ENCODE peak calls at places on chromosomes 1 and 21, in eight cellular contexts. One of them, this sample, is unnamed.

GRCh38 chr1:179034720-179035119 is 9.0 kb downstream of the FAM20B start:
- DNase-seq in HT-29: no peak
- DNase-seq in adrenal gland: no peak
- DNase-seq in bronchial epithelial cell: peak
- DNase-seq in stomach: no peak
- DNase-seq in NCI-H748 treated with DMSO at 0.1 percent for 48 hours: no peak
- DNase-seq in omental fat pad: no peak
- DNase-seq in HEK293T: no peak
- DNase-seq in this sample: no peak

GRCh38 chr1:39720094-39720999 is 18.3 kb upstream of the PPIE start:
- DNase-seq in bronchial epithelial cell: peak
- DNase-seq in adrenal gland: no peak
- DNase-seq in NCI-H748 treated with DMSO at 0.1 percent for 48 hours: peak
- DNase-seq in HEK293T: peak
- DNase-seq in stomach: no peak
- DNase-seq in omental fat pad: no peak
- DNase-seq in HT-29: peak
- DNase-seq in this sample: no peak

GRCh38 chr1:111199881-111200801 is at the start of gene DENND2D:
- DNase-seq in stomach: peak
- DNase-seq in adrenal gland: peak
- DNase-seq in HEK293T: no peak
- DNase-seq in bronchial epithelial cell: no peak
- DNase-seq in omental fat pad: no peak
- DNase-seq in HT-29: peak
- DNase-seq in NCI-H748 treated with DMSO at 0.1 percent for 48 hours: no peak
- DNase-seq in this sample: no peak

GRCh38 chr1:152505083-152505482 is 5.5 kb upstream of the LCE5A start:
- DNase-seq in NCI-H748 treated with DMSO at 0.1 percent for 48 hours: no peak
- DNase-seq in stomach: no peak
- DNase-seq in adrenal gland: no peak
- DNase-seq in HEK293T: no peak
- DNase-seq in omental fat pad: no peak
- DNase-seq in bronchial epithelial cell: peak
- DNase-seq in HT-29: no peak
- DNase-seq in this sample: no peak

GRCh38 chr1:16212251-16212961 is at the start of gene ARHGEF19:
- DNase-seq in omental fat pad: no peak
- DNase-seq in NCI-H748 treated with DMSO at 0.1 percent for 48 hours: peak
- DNase-seq in bronchial epithelial cell: peak
- DNase-seq in stomach: peak
- DNase-seq in adrenal gland: no peak
- DNase-seq in HEK293T: no peak
- DNase-seq in HT-29: peak
- DNase-seq in this sample: peak

GRCh38 chr1:22793647-22794046 is 83.0 kb downstream of the EPHB2 start:
- DNase-seq in NCI-H748 treated with DMSO at 0.1 percent for 48 hours: no peak
- DNase-seq in stomach: no peak
- DNase-seq in HEK293T: no peak
- DNase-seq in HT-29: no peak
- DNase-seq in adrenal gland: no peak
- DNase-seq in omental fat pad: no peak
- DNase-seq in bronchial epithelial cell: no peak
- DNase-seq in this sample: no peak

GRCh38 chr1:12040457-12041051 is 21.3 kb downstream of the MIIP start:
- DNase-seq in stomach: no peak
- DNase-seq in bronchial epithelial cell: peak
- DNase-seq in omental fat pad: no peak
- DNase-seq in adrenal gland: no peak
- DNase-seq in HT-29: no peak
- DNase-seq in NCI-H748 treated with DMSO at 0.1 percent for 48 hours: no peak
- DNase-seq in HEK293T: no peak
- DNase-seq in this sample: no peak

GRCh38 chr1:235494531-235494930 is 9.7 kb downstream of the B3GALNT2 start:
- DNase-seq in HEK293T: no peak
- DNase-seq in omental fat pad: no peak
- DNase-seq in NCI-H748 treated with DMSO at 0.1 percent for 48 hours: no peak
- DNase-seq in stomach: no peak
- DNase-seq in adrenal gland: no peak
- DNase-seq in HT-29: no peak
- DNase-seq in bronchial epithelial cell: no peak
- DNase-seq in this sample: no peak

GRCh38 chr1:232168513-232168912 is 461.4 kb downstream of the SIPA1L2 start:
- DNase-seq in HT-29: no peak
- DNase-seq in stomach: peak
- DNase-seq in HEK293T: no peak
- DNase-seq in omental fat pad: no peak
- DNase-seq in bronchial epithelial cell: no peak
- DNase-seq in NCI-H748 treated with DMSO at 0.1 percent for 48 hours: no peak
- DNase-seq in adrenal gland: no peak
- DNase-seq in this sample: no peak

GRCh38 chr1:222557148-222557547 is 9.2 kb upstream of the HHIPL2 start:
- DNase-seq in adrenal gland: no peak
- DNase-seq in HEK293T: no peak
- DNase-seq in omental fat pad: no peak
- DNase-seq in bronchial epithelial cell: no peak
- DNase-seq in stomach: no peak
- DNase-seq in NCI-H748 treated with DMSO at 0.1 percent for 48 hours: no peak
- DNase-seq in HT-29: no peak
- DNase-seq in this sample: no peak

GRCh38 chr1:26582836-26583460 is 53.4 kb downstream of the RPS6KA1 start:
- DNase-seq in adrenal gland: peak
- DNase-seq in NCI-H748 treated with DMSO at 0.1 percent for 48 hours: no peak
- DNase-seq in HT-29: no peak
- DNase-seq in stomach: no peak
- DNase-seq in omental fat pad: peak
- DNase-seq in HEK293T: no peak
- DNase-seq in bronchial epithelial cell: peak
- DNase-seq in this sample: no peak

GRCh38 chr1:162285149-162285561 is 91.5 kb downstream of the SPATA46 start:
- DNase-seq in stomach: peak
- DNase-seq in NCI-H748 treated with DMSO at 0.1 percent for 48 hours: peak
- DNase-seq in HEK293T: no peak
- DNase-seq in HT-29: peak
- DNase-seq in adrenal gland: peak
- DNase-seq in bronchial epithelial cell: peak
- DNase-seq in omental fat pad: no peak
- DNase-seq in this sample: peak

GRCh38 chr1:175520186-175520585 is 223.2 kb downstream of the TNR start:
- DNase-seq in omental fat pad: no peak
- DNase-seq in stomach: peak
- DNase-seq in HT-29: no peak
- DNase-seq in bronchial epithelial cell: no peak
- DNase-seq in HEK293T: no peak
- DNase-seq in NCI-H748 treated with DMSO at 0.1 percent for 48 hours: no peak
- DNase-seq in adrenal gland: no peak
- DNase-seq in this sample: no peak

GRCh38 chr1:234262007-234262753 is 111.1 kb upstream of the COA6 start:
- DNase-seq in bronchial epithelial cell: peak
- DNase-seq in omental fat pad: no peak
- DNase-seq in stomach: no peak
- DNase-seq in adrenal gland: no peak
- DNase-seq in NCI-H748 treated with DMSO at 0.1 percent for 48 hours: no peak
- DNase-seq in HEK293T: no peak
- DNase-seq in HT-29: no peak
- DNase-seq in this sample: no peak

GRCh38 chr21:28959367-28960099 is 33.1 kb downstream of the LTN1 start:
- DNase-seq in stomach: no peak
- DNase-seq in adrenal gland: no peak
- DNase-seq in NCI-H748 treated with DMSO at 0.1 percent for 48 hours: no peak
- DNase-seq in HEK293T: no peak
- DNase-seq in omental fat pad: no peak
- DNase-seq in bronchial epithelial cell: peak
- DNase-seq in HT-29: no peak
- DNase-seq in this sample: no peak

GRCh38 chr1:189269011-189269410 is 1208.7 kb downstream of the BRINP3 start:
- DNase-seq in NCI-H748 treated with DMSO at 0.1 percent for 48 hours: no peak
- DNase-seq in adrenal gland: no peak
- DNase-seq in omental fat pad: no peak
- DNase-seq in bronchial epithelial cell: no peak
- DNase-seq in stomach: no peak
- DNase-seq in HT-29: no peak
- DNase-seq in HEK293T: peak
- DNase-seq in this sample: no peak

GRCh38 chr21:37153935-37154350 is 80.9 kb downstream of the TTC3 start:
- DNase-seq in stomach: peak
- DNase-seq in HT-29: no peak
- DNase-seq in NCI-H748 treated with DMSO at 0.1 percent for 48 hours: no peak
- DNase-seq in bronchial epithelial cell: no peak
- DNase-seq in omental fat pad: no peak
- DNase-seq in adrenal gland: peak
- DNase-seq in HEK293T: no peak
- DNase-seq in this sample: no peak

GRCh38 chr1:3133671-3134070 is 64.7 kb downstream of the PRDM16 start:
- DNase-seq in stomach: peak
- DNase-seq in bronchial epithelial cell: peak
- DNase-seq in adrenal gland: no peak
- DNase-seq in HEK293T: no peak
- DNase-seq in HT-29: no peak
- DNase-seq in NCI-H748 treated with DMSO at 0.1 percent for 48 hours: no peak
- DNase-seq in omental fat pad: no peak
- DNase-seq in this sample: peak

GRCh38 chr1:228464487-228464983 is 22.6 kb upstream of the RNF187 start:
- DNase-seq in HEK293T: no peak
- DNase-seq in stomach: peak
- DNase-seq in bronchial epithelial cell: peak
- DNase-seq in NCI-H748 treated with DMSO at 0.1 percent for 48 hours: no peak
- DNase-seq in omental fat pad: no peak
- DNase-seq in HT-29: no peak
- DNase-seq in adrenal gland: peak
- DNase-seq in this sample: peak

GRCh38 chr1:26259005-26259404 is 20.9 kb upstream of the SH3BGRL3 start:
- DNase-seq in HEK293T: no peak
- DNase-seq in HT-29: no peak
- DNase-seq in omental fat pad: no peak
- DNase-seq in stomach: no peak
- DNase-seq in NCI-H748 treated with DMSO at 0.1 percent for 48 hours: no peak
- DNase-seq in bronchial epithelial cell: no peak
- DNase-seq in adrenal gland: no peak
- DNase-seq in this sample: no peak

GRCh38 chr1:87292684-87293493 is 35.8 kb upstream of the LMO4 start:
- DNase-seq in adrenal gland: peak
- DNase-seq in HT-29: peak
- DNase-seq in bronchial epithelial cell: peak
- DNase-seq in omental fat pad: peak
- DNase-seq in HEK293T: peak
- DNase-seq in stomach: peak
- DNase-seq in NCI-H748 treated with DMSO at 0.1 percent for 48 hours: peak
- DNase-seq in this sample: no peak

GRCh38 chr21:37032877-37033471 is 26.5 kb downstream of the RIPPLY3 start:
- DNase-seq in stomach: no peak
- DNase-seq in HEK293T: no peak
- DNase-seq in NCI-H748 treated with DMSO at 0.1 percent for 48 hours: no peak
- DNase-seq in bronchial epithelial cell: peak
- DNase-seq in adrenal gland: peak
- DNase-seq in HT-29: peak
- DNase-seq in omental fat pad: no peak
- DNase-seq in this sample: no peak

GRCh38 chr1:7540816-7541215 is 230.3 kb upstream of the VAMP3 start:
- DNase-seq in adrenal gland: no peak
- DNase-seq in bronchial epithelial cell: no peak
- DNase-seq in stomach: no peak
- DNase-seq in omental fat pad: no peak
- DNase-seq in HEK293T: no peak
- DNase-seq in HT-29: no peak
- DNase-seq in NCI-H748 treated with DMSO at 0.1 percent for 48 hours: no peak
- DNase-seq in this sample: no peak

GRCh38 chr1:60894121-60894520 is 188.2 kb upstream of the NFIA start:
- DNase-seq in adrenal gland: no peak
- DNase-seq in omental fat pad: no peak
- DNase-seq in HT-29: no peak
- DNase-seq in bronchial epithelial cell: no peak
- DNase-seq in NCI-H748 treated with DMSO at 0.1 percent for 48 hours: peak
- DNase-seq in HEK293T: no peak
- DNase-seq in stomach: no peak
- DNase-seq in this sample: no peak

GRCh38 chr1:234108921-234109320 is 204.4 kb downstream of the SLC35F3 start:
- DNase-seq in NCI-H748 treated with DMSO at 0.1 percent for 48 hours: no peak
- DNase-seq in HEK293T: no peak
- DNase-seq in omental fat pad: no peak
- DNase-seq in adrenal gland: no peak
- DNase-seq in bronchial epithelial cell: peak
- DNase-seq in stomach: no peak
- DNase-seq in HT-29: no peak
- DNase-seq in this sample: no peak